ENCODE peak calls at places on chromosomes 5 and 9, in five cellular contexts. Y, X, E, H and W are unnamed samples.

GRCh38 chr9:131892890-131893289 is 153.0 kb upstream of the RAPGEF1 start:
- DNase-seq in X (no peak), H (no peak), E (no peak), Y (no peak), W (no peak)

GRCh38 chr5:73729329-73729728 is 103.3 kb downstream of the ARHGEF28 start:
- DNase-seq in H (no peak), E (no peak), Y (no peak), X (no peak), W (no peak)

GRCh38 chr5:7789567-7789966 is 61.4 kb downstream of the CFAP90 start:
- DNase-seq in Y (no peak), E (no peak), X (no peak), H (no peak), W (no peak)

GRCh38 chr9:127980056-127980705 is 608 bp downstream of the EEIG1 start:
- DNase-seq in E (no peak), Y (peak), X (no peak), H (no peak), W (no peak)

GRCh38 chr5:168177831-168178450 is 113.5 kb upstream of the WWC1 start:
- DNase-seq in H (no peak), Y (no peak), X (no peak), E (no peak), W (no peak)

GRCh38 chr5:68872088-68872842 is 221.5 kb upstream of the SLC30A5 start:
- DNase-seq in Y (no peak), E (no peak), X (no peak), H (no peak), W (no peak)

GRCh38 chr5:139140631-139141071 is 57.5 kb downstream of the SIL1 start:
- DNase-seq in H (no peak), E (no peak), X (no peak), Y (no peak), W (peak)

GRCh38 chr5:132540764-132541163 is 2.6 kb downstream of the IL5 start:
- DNase-seq in E (no peak), X (no peak), H (no peak), Y (no peak), W (no peak)

GRCh38 chr5:110058175-110058574 is 368.4 kb downstream of the MAN2A1 start:
- DNase-seq in X (no peak), H (no peak), Y (no peak), E (no peak), W (no peak)

GRCh38 chr9:134224827-134225154 is 60.4 kb upstream of the RNU6ATAC start:
- DNase-seq in H (no peak), Y (no peak), X (no peak), E (no peak), W (no peak)

GRCh38 chr5:14268236-14268701 is 125.1 kb downstream of the TRIO start:
- DNase-seq in E (no peak), Y (peak), X (no peak), H (no peak), W (peak)

GRCh38 chr5:72234898-72235297 is 85.1 kb downstream of the MRPS27 start:
- DNase-seq in H (no peak), Y (no peak), X (no peak), E (no peak), W (no peak)

GRCh38 chr5:177462021-177462670 is 11.3 kb downstream of the DBN1 start:
- DNase-seq in X (peak), H (no peak), E (no peak), Y (no peak), W (no peak)

GRCh38 chr5:167939686-167940085 is 351.8 kb upstream of the WWC1 start:
- DNase-seq in Y (no peak), X (no peak), E (no peak), H (no peak), W (no peak)

GRCh38 chr5:180116441-180117377 is 45.1 kb upstream of the RNF130 start:
- DNase-seq in E (no peak), X (no peak), H (no peak), Y (no peak), W (no peak)

GRCh38 chr5:174300118-174300940 is 254.8 kb downstream of the NSG2 start:
- DNase-seq in H (peak), X (peak), Y (no peak), E (no peak), W (no peak)

GRCh38 chr5:60149081-60149480 is 255.6 kb upstream of the PDE4D start:
- DNase-seq in X (no peak), Y (no peak), E (no peak), H (no peak), W (no peak)
- H3K4me3 ChIP-seq in X (no peak), Y (no peak), E (no peak), H (no peak), W (no peak)

DNA sequence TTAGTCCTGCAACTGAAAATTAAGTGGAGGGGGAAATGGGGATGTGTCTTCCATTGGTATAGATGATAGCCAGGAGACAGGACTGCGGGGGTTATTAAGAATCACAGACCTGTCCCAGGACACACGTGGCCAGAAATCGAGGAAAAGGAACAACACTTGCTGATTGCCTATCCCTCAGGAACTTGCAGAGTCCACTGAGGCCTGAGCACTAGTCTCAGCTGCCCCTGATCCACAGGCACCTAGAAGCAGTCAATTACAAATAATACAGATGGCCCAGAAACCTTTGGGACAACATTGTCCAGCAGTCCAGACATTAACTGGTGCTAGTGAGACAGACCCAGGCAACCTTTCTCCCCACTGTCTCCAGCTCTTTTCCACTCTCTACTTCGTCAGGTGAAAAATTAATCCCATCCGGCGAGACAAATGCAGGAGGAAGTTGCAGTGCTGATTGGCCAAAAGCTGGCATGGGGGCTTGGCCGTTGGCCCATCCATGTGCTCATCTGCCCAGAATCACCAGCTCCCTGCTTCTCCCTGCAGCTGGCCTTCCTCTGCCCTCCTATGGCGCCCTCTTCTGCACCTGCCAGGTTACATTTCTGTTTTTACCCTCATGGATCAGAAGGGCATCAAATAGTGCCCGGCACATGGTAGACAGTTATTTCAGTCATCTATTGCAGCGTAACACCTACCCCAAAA is 3.5 kb upstream of the B4GALT1 start:
- DNase-seq in X (peak), H (no peak), E (no peak), Y (no peak), W (no peak)
- TF ChIP-seq CTCF in X (peak), H (peak), E (peak), Y (peak), W (peak)

GRCh38 chr5:112923988-112924387 is 2.0 kb upstream of the REEP5 start:
- DNase-seq in H (no peak), X (no peak), Y (no peak), E (no peak), W (no peak)
- H3K4me3 ChIP-seq in H (peak), X (no peak), Y (no peak), E (no peak), W (no peak)

GRCh38 chr5:34691326-34691725 is 35.2 kb downstream of the RAI14 start:
- DNase-seq in Y (no peak), H (no peak), X (no peak), E (no peak), W (no peak)

GRCh38 chr5:34690898-34691297 is 34.8 kb downstream of the RAI14 start:
- DNase-seq in H (no peak), Y (no peak), E (no peak), X (no peak), W (no peak)

GRCh38 chr5:34692781-34693180 is 36.7 kb downstream of the RAI14 start:
- DNase-seq in X (no peak), E (no peak), Y (no peak), H (no peak), W (no peak)

GRCh38 chr5:34695275-34696032 is 39.3 kb downstream of the RAI14 start:
- DNase-seq in H (no peak), E (no peak), X (no peak), Y (no peak), W (no peak)

GRCh38 chr5:34694012-34694411 is 37.9 kb downstream of the RAI14 start:
- DNase-seq in Y (no peak), H (no peak), E (no peak), X (no peak), W (no peak)
- TF ChIP-seq CTCF in Y (no peak), H (no peak), E (no peak), X (no peak), W (no peak)

DNA sequence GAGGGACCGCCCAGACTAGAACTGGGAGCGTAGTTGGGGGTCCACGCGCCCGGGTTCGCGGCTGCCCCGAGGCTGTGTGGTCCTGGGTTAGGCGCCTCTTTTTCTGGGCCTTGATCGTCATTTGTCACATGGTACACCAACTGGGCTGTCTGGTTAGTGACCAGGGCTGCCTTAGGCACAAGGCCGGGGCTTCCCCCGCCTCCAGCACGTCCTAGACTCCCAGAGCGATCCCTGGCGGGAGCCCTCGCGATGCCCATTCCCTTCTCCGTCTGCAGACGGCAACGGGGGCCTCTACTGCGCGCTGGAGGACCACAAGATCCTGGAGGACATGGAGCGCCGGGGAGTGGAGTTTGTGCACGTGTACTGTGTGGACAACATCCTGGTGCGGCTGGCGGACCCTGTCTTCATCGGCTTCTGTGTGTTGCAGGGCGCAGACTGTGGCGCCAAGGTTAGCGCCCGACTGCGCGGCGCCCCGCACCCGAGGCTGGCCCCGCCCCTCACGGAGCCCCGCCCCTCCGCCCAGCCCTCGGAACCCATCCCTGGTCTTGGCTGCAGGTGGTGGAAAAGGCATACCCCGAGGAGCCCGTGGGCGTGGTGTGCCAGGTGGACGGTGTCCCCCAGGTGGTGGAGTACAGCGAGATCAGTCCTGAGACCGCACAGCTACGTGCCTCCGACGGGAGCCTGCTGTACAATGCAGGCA is 1.5 kb downstream of the UAP1L1 start:
- DNase-seq in H (no peak), Y (no peak), E (no peak), X (no peak), W (no peak)
- H3K4me3 ChIP-seq in H (peak), Y (no peak), E (peak), X (no peak), W (peak)

GRCh38 chr9:91424403-91425176 is 958 bp upstream of the NFIL3 start:
- DNase-seq in X (peak), H (no peak), E (peak), Y (peak), W (no peak)
- TF ChIP-seq CTCF in X (no peak), H (no peak), E (peak), Y (no peak), W (peak)